ENCODE peak calls at places on chromosomes 4 and X, in ten cellular contexts. S is coronary artery; J is nucleus accumbens; Z is HEK293T; F is SW 1271; D is NAMALWA; E is GM13976; R is Right ventricle myocardium superior; N is activated T-cell treated with anti-CD3 and anti-CD28 coated beads, Interleukin-2, amount 50 U/mL, for 72 hours; W is naive thymus-derived CD8-positive, alpha-beta T cell. T is an unnamed sample.
A peak's percentile ranks its signal among the peaks of the same experiment; 100 is the strongest.

GRCh38 chr4:185512516-185512915 is 22.8 kb downstream of the PDLIM3 start:
- DNase-seq in S (no peak), J (no peak), Z (no peak), F (no peak), D (no peak), E (no peak), R (no peak), N (no peak), W (no peak), T (no peak)

GRCh38 chr4:185283723-185284122 is 74.3 kb downstream of the SNX25 start:
- DNase-seq in S (no peak), J (no peak), Z (no peak), F (no peak), D (no peak), E (no peak), R (no peak), N (no peak), W (no peak), T (no peak)

GRCh38 chr4:56940403-56940802 is 32.7 kb downstream of the REST start:
- DNase-seq in S (no peak), J (no peak), Z (no peak), F (no peak), D (no peak), E (no peak), R (no peak), N (no peak), W (no peak), T (no peak)

GRCh38 chrX:119015407-119016242 is 41.2 kb downstream of the LONRF3 start:
- DNase-seq in S (no peak), J (no peak), Z (no peak), F (peak; percentile 42), D (peak; percentile 71), E (peak; percentile 41), R (peak; percentile 75), N (peak; percentile 54), W (no peak), T (no peak)

GRCh38 chr4:169621754-169622481 is 1.5 kb downstream of the CLCN3 start:
- DNase-seq in S (no peak), J (no peak), Z (no peak), F (peak; percentile 4), D (peak; percentile 69), E (no peak), R (no peak), N (peak; percentile 36), W (peak; percentile 51), T (peak; percentile 71)

GRCh38 chr4:141213550-141213991 is 7.1 kb upstream of the ZNF330 start:
- DNase-seq in S (no peak), J (no peak), Z (no peak), F (no peak), D (no peak), E (no peak), R (no peak), N (no peak), W (no peak), T (no peak)

GRCh38 chrX:1355800-1356148 is 19.2 kb downstream of the IL3RA start:
- DNase-seq in S (no peak), J (no peak), Z (no peak), F (no peak), D (no peak), E (no peak), R (no peak), N (no peak), W (no peak), T (no peak)

GRCh38 chr4:23269583-23269982 is 576.8 kb downstream of the GBA3 start:
- DNase-seq in S (no peak), J (no peak), Z (no peak), F (no peak), D (no peak), E (no peak), R (no peak), N (no peak), W (no peak), T (no peak)

GRCh38 chr4:184503869-184504300 is 29.5 kb upstream of the IRF2 start:
- DNase-seq in S (no peak), J (no peak), Z (no peak), F (no peak), D (no peak), E (no peak), R (no peak), N (peak; percentile 21), W (no peak), T (no peak)

GRCh38 chrX:107677501-107677901 is 49.2 kb downstream of the PRPS1 start:
- DNase-seq in S (no peak), J (no peak), Z (no peak), F (no peak), D (no peak), E (no peak), R (no peak), N (no peak), W (no peak), T (no peak)

GRCh38 chrX:124332481-124333424 is at the start of gene TEX13D:
- DNase-seq in S (no peak), J (no peak), Z (no peak), F (no peak), D (no peak), E (no peak), R (peak; percentile 17), N (no peak), W (no peak), T (no peak)

GRCh38 chr4:1684756-1685603 is 867 bp upstream of the FAM53A start:
- DNase-seq in S (no peak), J (no peak), Z (no peak), F (no peak), D (no peak), E (no peak), R (no peak), N (no peak), W (no peak), T (no peak)

GRCh38 chr4:66404149-66404548 is 733.9 kb upstream of the EPHA5 start:
- DNase-seq in S (no peak), J (no peak), Z (no peak), F (no peak), D (no peak), E (no peak), R (no peak), N (no peak), W (no peak), T (no peak)

GRCh38 chrX:1389181-1389992 is 2.5 kb downstream of the SLC25A6 start:
- DNase-seq in S (no peak), J (no peak), Z (no peak), F (no peak), D (no peak), E (no peak), R (peak; percentile 54), N (no peak), W (no peak), T (no peak)

GRCh38 chr4:155371432-155372043 is 5.2 kb downstream of the MAP9 start:
- DNase-seq in S (no peak), J (no peak), Z (no peak), F (no peak), D (peak; percentile 51), E (no peak), R (no peak), N (no peak), W (no peak), T (peak; percentile 29)

GRCh38 chr4:84028340-84028739 is 470.8 kb downstream of the NKX6-1 start:
- DNase-seq in S (no peak), J (no peak), Z (peak; percentile 9), F (no peak), D (no peak), E (no peak), R (no peak), N (no peak), W (no peak), T (no peak)

GRCh38 chrX:97672138-97672537 is 788.4 kb downstream of the RPA4 start:
- DNase-seq in S (no peak), J (no peak), Z (no peak), F (no peak), D (no peak), E (no peak), R (no peak), N (no peak), W (no peak), T (no peak)

GRCh38 chrX:97306771-97307470 is 423.2 kb downstream of the RPA4 start:
- DNase-seq in S (no peak), J (no peak), Z (no peak), F (no peak), D (no peak), E (no peak), R (no peak), N (no peak), W (no peak), T (no peak)

GRCh38 chr4:75099321-75099720 is 166.4 kb downstream of the PARM1 start:
- DNase-seq in S (no peak), J (no peak), Z (no peak), F (no peak), D (no peak), E (peak; percentile 18), R (no peak), N (no peak), W (no peak), T (no peak)

GRCh38 chrX:10101269-10101668 is 55.5 kb upstream of the CLCN4 start:
- DNase-seq in S (no peak), J (no peak), Z (no peak), F (no peak), D (no peak), E (no peak), R (no peak), N (no peak), W (no peak), T (no peak)

GRCh38 chr4:113881256-113881655 is 98.2 kb downstream of the ARSJ start:
- DNase-seq in S (no peak), J (no peak), Z (no peak), F (no peak), D (no peak), E (no peak), R (no peak), N (no peak), W (no peak), T (no peak)

GRCh38 chr4:128068927-128069326 is 7.8 kb downstream of the LARP1B start:
- DNase-seq in S (no peak), J (no peak), Z (peak; percentile 16), F (no peak), D (peak; percentile 59), E (no peak), R (no peak), N (peak; percentile 6), W (no peak), T (peak; percentile 22)

GRCh38 chr4:16598241-16599224 is 299.9 kb downstream of the LDB2 start:
- DNase-seq in S (no peak), J (no peak), Z (no peak), F (no peak), D (no peak), E (no peak), R (no peak), N (no peak), W (no peak), T (no peak)

GRCh38 chr4:115376866-115377265 is 263.4 kb upstream of the NDST4 start:
- DNase-seq in S (no peak), J (no peak), Z (no peak), F (no peak), D (no peak), E (no peak), R (no peak), N (no peak), W (no peak), T (no peak)

GRCh38 chr4:139633661-139634060 is 32.0 kb upstream of the MGST2 start:
- DNase-seq in S (no peak), J (no peak), Z (peak; percentile 60), F (no peak), D (no peak), E (no peak), R (no peak), N (no peak), W (no peak), T (no peak)

GRCh38 chr4:70877539-70877938 is 24.6 kb upstream of the MOB1B start:
- DNase-seq in S (no peak), J (no peak), Z (no peak), F (no peak), D (no peak), E (no peak), R (no peak), N (no peak), W (no peak), T (no peak)

GRCh38 chr4:67556426-67556825 is 2.1 kb upstream of the STAP1 start:
- DNase-seq in S (no peak), J (no peak), Z (no peak), F (no peak), D (no peak), E (no peak), R (no peak), N (no peak), W (no peak), T (no peak)

T was measured in Jurkat, Clone E6-1.